ENCODE peak calls at places on chromosomes 1 and 21, in seven cellular contexts. One of them, this sample, is unnamed.

GRCh38 chr21:41164981-41165650 is 2.8 kb upstream of the BACE2 start:
- DNase-seq in neural progenitor cell: no peak
- DNase-seq in GM12878: no peak
- DNase-seq in NCI-H1092 treated with DMSO at 0.1 percent for 48 hours: no peak
- DNase-seq in fibroblast of lung: peak
- DNase-seq in uterus: peak
- DNase-seq in mucosa of descending colon: peak
- DNase-seq in this sample: no peak

GRCh38 chr1:80375662-80376061 is 1369.1 kb upstream of the ADGRL4 start:
- DNase-seq in NCI-H1092 treated with DMSO at 0.1 percent for 48 hours: no peak
- DNase-seq in uterus: no peak
- DNase-seq in mucosa of descending colon: no peak
- DNase-seq in neural progenitor cell: no peak
- DNase-seq in fibroblast of lung: peak
- DNase-seq in GM12878: no peak
- DNase-seq in this sample: no peak

GRCh38 chr1:1281533-1282321 is 1.5 kb downstream of the SCNN1D start:
- DNase-seq in NCI-H1092 treated with DMSO at 0.1 percent for 48 hours: peak
- DNase-seq in uterus: no peak
- DNase-seq in fibroblast of lung: peak
- DNase-seq in mucosa of descending colon: peak
- DNase-seq in neural progenitor cell: no peak
- DNase-seq in GM12878: no peak
- DNase-seq in this sample: no peak

GRCh38 chr1:10471411-10472219 is 714 bp downstream of the DFFA start:
- DNase-seq in fibroblast of lung: peak
- DNase-seq in mucosa of descending colon: no peak
- DNase-seq in neural progenitor cell: no peak
- DNase-seq in uterus: no peak
- DNase-seq in NCI-H1092 treated with DMSO at 0.1 percent for 48 hours: no peak
- DNase-seq in GM12878: no peak
- DNase-seq in this sample: no peak

GRCh38 chr1:165298081-165298820 is 58.3 kb downstream of the LMX1A start:
- DNase-seq in GM12878: no peak
- DNase-seq in fibroblast of lung: no peak
- DNase-seq in uterus: no peak
- DNase-seq in neural progenitor cell: peak
- DNase-seq in mucosa of descending colon: no peak
- DNase-seq in NCI-H1092 treated with DMSO at 0.1 percent for 48 hours: no peak
- DNase-seq in this sample: no peak

GRCh38 chr1:86866665-86867064 is 47.3 kb downstream of the SELENOF start:
- DNase-seq in mucosa of descending colon: no peak
- DNase-seq in GM12878: no peak
- DNase-seq in neural progenitor cell: no peak
- DNase-seq in NCI-H1092 treated with DMSO at 0.1 percent for 48 hours: no peak
- DNase-seq in fibroblast of lung: peak
- DNase-seq in uterus: no peak
- DNase-seq in this sample: no peak

GRCh38 chr1:194538453-194538852 is 1352.0 kb upstream of the B3GALT2 start:
- DNase-seq in uterus: no peak
- DNase-seq in neural progenitor cell: peak
- DNase-seq in fibroblast of lung: no peak
- DNase-seq in mucosa of descending colon: no peak
- DNase-seq in GM12878: no peak
- DNase-seq in NCI-H1092 treated with DMSO at 0.1 percent for 48 hours: no peak
- DNase-seq in this sample: no peak

GRCh38 chr1:63624911-63625310 is 31.7 kb downstream of the PGM1 start:
- DNase-seq in GM12878: no peak
- DNase-seq in fibroblast of lung: peak
- DNase-seq in NCI-H1092 treated with DMSO at 0.1 percent for 48 hours: no peak
- DNase-seq in uterus: no peak
- DNase-seq in neural progenitor cell: no peak
- DNase-seq in mucosa of descending colon: no peak
- DNase-seq in this sample: no peak

This sample was measured in GM12864.